ENCODE peak calls at places on chromosomes 11 and 22, in four cellular contexts. N is non-pigmented ciliary epithelial cell, B is RWPE1, R is left lobe of liver. V is an unnamed sample.

GRCh38 chr11:73072935-73073481 is 69.1 kb downstream of the FCHSD2 start:
- DNase-seq in N (no peak), B (peak), R (no peak), V (no peak)

GRCh38 chr22:17342361-17342760 is 26.9 kb upstream of the CECR2 start:
- DNase-seq in N (no peak), B (no peak), R (no peak), V (no peak)

GRCh38 chr11:68049509-68050370 is 10.9 kb downstream of the TCIRG1 start:
- DNase-seq in N (no peak), B (no peak), R (peak), V (no peak)

GRCh38 chr11:65448418-65449196 is 26.0 kb downstream of the NEAT1 start:
- DNase-seq in N (no peak), B (no peak), R (peak), V (no peak)

GRCh38 chr11:114348200-114349191 is 51.8 kb downstream of the C11orf71 start:
- DNase-seq in N (peak), B (peak), R (no peak), V (no peak)

GRCh38 chr11:103920933-103921332 is 115.5 kb upstream of the DDI1 start:
- DNase-seq in N (no peak), B (no peak), R (no peak), V (no peak)

GRCh38 chr22:17121235-17122195 is at the start of gene TMEM121B:
- DNase-seq in N (no peak), B (peak), R (no peak), V (peak)

GRCh38 chr11:19672591-19673206 is 39.9 kb upstream of the NAV2 start:
- DNase-seq in N (no peak), B (peak), R (no peak), V (no peak)

GRCh38 chr11:115226556-115226955 is 277.7 kb downstream of the CADM1 start:
- DNase-seq in N (peak), B (no peak), R (no peak), V (no peak)

GRCh38 chr11:100769165-100769564 is 82.1 kb downstream of the ARHGAP42 start:
- DNase-seq in N (no peak), B (no peak), R (no peak), V (no peak)

GRCh38 chr22:33163815-33164214 is 105.6 kb upstream of the SYN3 start:
- DNase-seq in N (no peak), B (no peak), R (no peak), V (no peak)

GRCh38 chr11:65204646-65205601 is 23.2 kb downstream of the CAPN1 start:
- DNase-seq in N (no peak), B (no peak), R (peak), V (peak)

V was measured in type B pancreatic cell.